ENCODE peak calls at places on chromosomes 13 and 19, in seven cellular contexts. One of them, this sample, is unnamed.

GRCh38 chr19:32866061-32866460 is 3.5 kb downstream of the SLC7A9 start:
- DNase-seq in lower leg skin: no peak
- DNase-seq in activated T-helper 2 cell treated with anti-CD3 and anti-CD28 coated beads, Interferon-gamma antibody, Interleukin-2, Interleukin-4, amounts not matched to agents 10 μg/mL and 5 μg/mL and 100 μg/mL, durations not matched to agents 14 hours and 24 hours and 36 hours: no peak
- DNase-seq in Peyer's patch: no peak
- DNase-seq in EL: no peak
- DNase-seq in T-cell: no peak
- DNase-seq in endothelial cell: no peak
- DNase-seq in this sample: no peak

GRCh38 chr19:4172861-4173473 is 9.4 kb downstream of the SIRT6 start:
- DNase-seq in lower leg skin: no peak
- DNase-seq in activated T-helper 2 cell treated with anti-CD3 and anti-CD28 coated beads, Interferon-gamma antibody, Interleukin-2, Interleukin-4, amounts not matched to agents 10 μg/mL and 5 μg/mL and 100 μg/mL, durations not matched to agents 14 hours and 24 hours and 36 hours: peak; percentile 63
- DNase-seq in Peyer's patch: peak; percentile 84
- DNase-seq in EL: peak; percentile 35
- DNase-seq in T-cell: peak; percentile 59
- DNase-seq in endothelial cell: peak; percentile 90
- DNase-seq in this sample: no peak

GRCh38 chr19:45211751-45212381 is 33.3 kb downstream of the BLOC1S3 start:
- DNase-seq in lower leg skin: peak; percentile 89
- DNase-seq in activated T-helper 2 cell treated with anti-CD3 and anti-CD28 coated beads, Interferon-gamma antibody, Interleukin-2, Interleukin-4, amounts not matched to agents 10 μg/mL and 5 μg/mL and 100 μg/mL, durations not matched to agents 14 hours and 24 hours and 36 hours: no peak
- DNase-seq in Peyer's patch: no peak
- DNase-seq in EL: no peak
- DNase-seq in T-cell: no peak
- DNase-seq in endothelial cell: no peak
- DNase-seq in this sample: no peak

GRCh38 chr13:99072356-99072755 is 94.5 kb upstream of the DOCK9 start:
- DNase-seq in lower leg skin: no peak
- DNase-seq in activated T-helper 2 cell treated with anti-CD3 and anti-CD28 coated beads, Interferon-gamma antibody, Interleukin-2, Interleukin-4, amounts not matched to agents 10 μg/mL and 5 μg/mL and 100 μg/mL, durations not matched to agents 14 hours and 24 hours and 36 hours: peak; percentile 45
- DNase-seq in Peyer's patch: no peak
- DNase-seq in EL: no peak
- DNase-seq in T-cell: no peak
- DNase-seq in endothelial cell: no peak
- DNase-seq in this sample: no peak

GRCh38 chr13:98992355-98992754 is 14.5 kb upstream of the DOCK9 start:
- DNase-seq in lower leg skin: no peak
- DNase-seq in activated T-helper 2 cell treated with anti-CD3 and anti-CD28 coated beads, Interferon-gamma antibody, Interleukin-2, Interleukin-4, amounts not matched to agents 10 μg/mL and 5 μg/mL and 100 μg/mL, durations not matched to agents 14 hours and 24 hours and 36 hours: no peak
- DNase-seq in Peyer's patch: no peak
- DNase-seq in EL: no peak
- DNase-seq in T-cell: no peak
- DNase-seq in endothelial cell: no peak
- DNase-seq in this sample: no peak

GRCh38 chr19:12065100-12065538 is 588 bp downstream of the ZNF844 start:
- DNase-seq in lower leg skin: peak; percentile 87
- DNase-seq in activated T-helper 2 cell treated with anti-CD3 and anti-CD28 coated beads, Interferon-gamma antibody, Interleukin-2, Interleukin-4, amounts not matched to agents 10 μg/mL and 5 μg/mL and 100 μg/mL, durations not matched to agents 14 hours and 24 hours and 36 hours: no peak
- DNase-seq in Peyer's patch: no peak
- DNase-seq in EL: peak; percentile 52
- DNase-seq in T-cell: no peak
- DNase-seq in endothelial cell: no peak
- DNase-seq in this sample: no peak

GRCh38 chr19:32367063-32367462 is 21.7 kb downstream of the ZNF507 start:
- DNase-seq in lower leg skin: no peak
- DNase-seq in activated T-helper 2 cell treated with anti-CD3 and anti-CD28 coated beads, Interferon-gamma antibody, Interleukin-2, Interleukin-4, amounts not matched to agents 10 μg/mL and 5 μg/mL and 100 μg/mL, durations not matched to agents 14 hours and 24 hours and 36 hours: no peak
- DNase-seq in Peyer's patch: no peak
- DNase-seq in EL: no peak
- DNase-seq in T-cell: no peak
- DNase-seq in endothelial cell: no peak
- DNase-seq in this sample: no peak

GRCh38 chr13:44045179-44045562 is 165.5 kb downstream of the LACC1 start:
- DNase-seq in lower leg skin: no peak
- DNase-seq in activated T-helper 2 cell treated with anti-CD3 and anti-CD28 coated beads, Interferon-gamma antibody, Interleukin-2, Interleukin-4, amounts not matched to agents 10 μg/mL and 5 μg/mL and 100 μg/mL, durations not matched to agents 14 hours and 24 hours and 36 hours: no peak
- DNase-seq in Peyer's patch: no peak
- DNase-seq in EL: no peak
- DNase-seq in T-cell: no peak
- DNase-seq in endothelial cell: no peak
- DNase-seq in this sample: no peak

GRCh38 chr19:47012620-47013019 is 7.0 kb upstream of the NPAS1 start:
- DNase-seq in lower leg skin: no peak
- DNase-seq in activated T-helper 2 cell treated with anti-CD3 and anti-CD28 coated beads, Interferon-gamma antibody, Interleukin-2, Interleukin-4, amounts not matched to agents 10 μg/mL and 5 μg/mL and 100 μg/mL, durations not matched to agents 14 hours and 24 hours and 36 hours: no peak
- DNase-seq in Peyer's patch: no peak
- DNase-seq in EL: no peak
- DNase-seq in T-cell: no peak
- DNase-seq in endothelial cell: no peak
- DNase-seq in this sample: no peak

GRCh38 chr13:101019126-101019525 is 344.5 kb upstream of the TMTC4 start:
- DNase-seq in lower leg skin: no peak
- DNase-seq in activated T-helper 2 cell treated with anti-CD3 and anti-CD28 coated beads, Interferon-gamma antibody, Interleukin-2, Interleukin-4, amounts not matched to agents 10 μg/mL and 5 μg/mL and 100 μg/mL, durations not matched to agents 14 hours and 24 hours and 36 hours: no peak
- DNase-seq in Peyer's patch: no peak
- DNase-seq in EL: peak; percentile 15
- DNase-seq in T-cell: no peak
- DNase-seq in endothelial cell: no peak
- DNase-seq in this sample: no peak

GRCh38 chr13:43732726-43733125 is 54.0 kb downstream of the ENOX1 start:
- DNase-seq in lower leg skin: no peak
- DNase-seq in activated T-helper 2 cell treated with anti-CD3 and anti-CD28 coated beads, Interferon-gamma antibody, Interleukin-2, Interleukin-4, amounts not matched to agents 10 μg/mL and 5 μg/mL and 100 μg/mL, durations not matched to agents 14 hours and 24 hours and 36 hours: no peak
- DNase-seq in Peyer's patch: no peak
- DNase-seq in EL: no peak
- DNase-seq in T-cell: no peak
- DNase-seq in endothelial cell: no peak
- DNase-seq in this sample: no peak

GRCh38 chr19:30084390-30084819 is 142.4 kb downstream of the URI1 start:
- DNase-seq in lower leg skin: no peak
- DNase-seq in activated T-helper 2 cell treated with anti-CD3 and anti-CD28 coated beads, Interferon-gamma antibody, Interleukin-2, Interleukin-4, amounts not matched to agents 10 μg/mL and 5 μg/mL and 100 μg/mL, durations not matched to agents 14 hours and 24 hours and 36 hours: no peak
- DNase-seq in Peyer's patch: peak; percentile 18
- DNase-seq in EL: no peak
- DNase-seq in T-cell: no peak
- DNase-seq in endothelial cell: no peak
- DNase-seq in this sample: no peak

GRCh38 chr13:22061371-22061805 is 390.5 kb downstream of the FGF9 start:
- DNase-seq in lower leg skin: no peak
- DNase-seq in activated T-helper 2 cell treated with anti-CD3 and anti-CD28 coated beads, Interferon-gamma antibody, Interleukin-2, Interleukin-4, amounts not matched to agents 10 μg/mL and 5 μg/mL and 100 μg/mL, durations not matched to agents 14 hours and 24 hours and 36 hours: no peak
- DNase-seq in Peyer's patch: no peak
- DNase-seq in EL: no peak
- DNase-seq in T-cell: peak; percentile 58
- DNase-seq in endothelial cell: no peak
- DNase-seq in this sample: peak; percentile 49

GRCh38 chr13:43473437-43473836 is 313.3 kb downstream of the ENOX1 start:
- DNase-seq in lower leg skin: no peak
- DNase-seq in activated T-helper 2 cell treated with anti-CD3 and anti-CD28 coated beads, Interferon-gamma antibody, Interleukin-2, Interleukin-4, amounts not matched to agents 10 μg/mL and 5 μg/mL and 100 μg/mL, durations not matched to agents 14 hours and 24 hours and 36 hours: no peak
- DNase-seq in Peyer's patch: no peak
- DNase-seq in EL: no peak
- DNase-seq in T-cell: no peak
- DNase-seq in endothelial cell: no peak
- DNase-seq in this sample: no peak

This sample was measured in GM06990.